ENCODE peak calls at places on chromosomes 3 and 15, in five cellular contexts. F, J, K, L and O are unnamed samples.

GRCh38 chr3:168090306-168091085 is 5.2 kb downstream of the GOLIM4 start:
- DNase-seq in F (no peak), J (no peak), K (no peak), L (no peak), O (no peak)

GRCh38 chr3:197257711-197258110 is 40.7 kb downstream of the DLG1 start:
- DNase-seq in F (no peak), J (no peak), K (no peak), L (no peak), O (no peak)

GRCh38 chr3:44950273-44950672 is 25.7 kb downstream of the ZDHHC3 start:
- DNase-seq in F (no peak), J (no peak), K (no peak), L (no peak), O (no peak)

GRCh38 chr3:48418140-48418539 is 11.7 kb downstream of the PLXNB1 start:
- DNase-seq in F (no peak), J (no peak), K (no peak), L (no peak), O (peak; percentile 35)

GRCh38 chr15:31200735-31201151 is 99.2 kb upstream of the TRPM1 start:
- DNase-seq in F (peak; percentile 83), J (peak; percentile 36), K (peak; percentile 57), L (peak; percentile 74), O (peak; percentile 83)

GRCh38 chr15:78077860-78078187 is 313 bp upstream of the TBC1D2B start:
- DNase-seq in F (no peak), J (no peak), K (no peak), L (no peak), O (no peak)

GRCh38 chr3:177713921-177714900 is 516.9 kb upstream of the TBL1XR1 start:
- DNase-seq in F (no peak), J (no peak), K (no peak), L (no peak), O (no peak)

GRCh38 chr3:77081240-77081661 is 41.4 kb downstream of the ROBO2 start:
- DNase-seq in F (peak; percentile 37), J (peak; percentile 45), K (peak; percentile 9), L (no peak), O (peak; percentile 41)

GRCh38 chr15:83283813-83284562 is 476 bp downstream of the BNC1 start:
- DNase-seq in F (peak; percentile 17), J (peak; percentile 54), K (no peak), L (no peak), O (no peak)

GRCh38 chr15:78927077-78927790 is 17.6 kb downstream of the CTSH start:
- DNase-seq in F (no peak), J (no peak), K (no peak), L (no peak), O (no peak)

GRCh38 chr15:26806161-26806560 is 33.3 kb upstream of the GABRB3 start:
- DNase-seq in F (peak; percentile 51), J (no peak), K (no peak), L (no peak), O (no peak)

GRCh38 chr3:57048052-57048671 is 12.3 kb upstream of the SPATA12 start:
- DNase-seq in F (no peak), J (no peak), K (no peak), L (no peak), O (no peak)

GRCh38 chr15:98567951-98568350 is 80.4 kb upstream of the IGF1R start:
- DNase-seq in F (no peak), J (peak; percentile 16), K (no peak), L (no peak), O (no peak)

GRCh38 chr15:59998256-59999063 is 5.7 kb upstream of the FOXB1 start:
- DNase-seq in F (no peak), J (no peak), K (no peak), L (no peak), O (no peak)

GRCh38 chr3:11564577-11565001 is 79.1 kb downstream of the VGLL4 start:
- DNase-seq in F (no peak), J (no peak), K (no peak), L (no peak), O (no peak)

GRCh38 chr3:124558898-124559649 is 171.2 kb upstream of the UMPS start:
- DNase-seq in F (peak; percentile 30), J (peak; percentile 77), K (peak; percentile 68), L (no peak), O (peak; percentile 77)

GRCh38 chr15:54273928-54274327 is 295.7 kb downstream of the UNC13C start:
- DNase-seq in F (peak; percentile 3), J (no peak), K (no peak), L (no peak), O (no peak)
- TF ChIP-seq CTCF in F (no peak), J (peak; percentile 9), K (no peak), L (no peak), O (no peak)

DNA sequence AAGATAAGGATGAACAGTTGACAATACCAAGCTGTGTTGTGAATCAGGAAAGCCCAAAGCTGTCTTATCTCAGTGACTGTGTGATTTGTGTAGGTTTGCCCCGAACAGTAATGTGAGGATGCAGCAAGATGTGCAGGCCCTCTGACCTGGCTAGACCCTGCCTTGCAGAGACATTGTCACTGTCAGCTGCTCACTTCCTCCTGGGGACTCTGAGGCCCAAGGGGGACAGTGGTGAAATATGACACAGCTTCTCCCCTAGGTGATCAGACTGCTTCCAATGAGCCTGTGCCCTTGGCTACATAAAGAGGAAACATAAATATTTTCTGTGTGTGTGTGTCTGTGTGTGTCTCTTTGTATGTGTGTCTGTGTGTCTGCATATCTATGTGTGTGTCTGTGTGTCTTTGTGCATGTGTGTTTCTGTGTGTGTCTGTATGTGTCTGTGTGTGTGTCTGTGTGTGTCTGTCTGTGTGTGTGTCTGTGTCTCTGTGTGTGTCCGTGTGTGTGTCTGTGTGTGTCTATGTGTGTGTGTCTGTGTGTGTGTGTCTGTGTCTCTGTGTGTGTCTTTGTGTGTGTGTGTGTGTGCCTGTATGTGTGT is 21.7 kb downstream of the LRRK1 start:
- DNase-seq in F (no peak), J (no peak), K (no peak), L (no peak), O (no peak)
- H3K27ac ChIP-seq in F (no peak overlapping the region), J (no peak overlapping the region), K (no peak overlapping the region), L (no peak overlapping the region), O (no peak overlapping the region)

GRCh38 chr15:100863406-100864198 is 16.0 kb upstream of the ALDH1A3 start:
- DNase-seq in F (no peak), J (no peak), K (no peak), L (no peak), O (peak; percentile 81)
- TF ChIP-seq CTCF in F (no peak), J (no peak), K (no peak), L (no peak), O (no peak)

DNA sequence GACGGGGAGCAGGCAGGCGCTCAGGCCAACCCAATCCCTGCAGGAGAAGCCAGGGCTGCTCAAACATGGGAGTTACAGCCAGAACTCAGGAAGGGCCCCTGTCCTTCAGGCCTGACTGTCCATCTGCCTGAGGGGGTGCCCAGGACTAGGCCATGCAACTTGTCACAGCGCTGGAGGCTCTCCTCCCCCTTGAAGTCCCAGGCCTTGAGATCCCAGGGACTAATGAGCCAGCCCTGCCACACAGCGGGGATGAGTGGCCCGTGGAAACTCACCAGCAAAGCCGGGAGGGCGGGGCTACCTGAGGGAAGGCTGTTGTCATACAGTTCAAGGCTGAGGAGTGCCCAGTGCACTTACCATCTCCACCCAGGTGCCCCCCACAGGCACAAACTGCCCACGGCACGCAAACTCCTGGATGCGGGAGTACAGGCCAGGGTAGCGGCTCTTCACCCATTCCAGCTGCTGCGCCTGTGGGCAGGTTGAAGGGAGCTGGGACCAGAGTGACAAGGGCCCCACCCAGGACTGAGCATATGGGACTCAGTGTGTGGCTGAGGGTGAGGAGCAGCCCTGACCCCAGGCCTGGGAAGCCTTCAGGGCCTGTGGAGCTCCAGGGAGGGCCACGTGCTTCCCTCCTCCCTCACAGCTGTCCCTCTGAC is 6.3 kb downstream of the MAN2C1 start:
- DNase-seq in F (no peak), J (no peak), K (no peak), L (no peak), O (no peak)
- H3K27ac ChIP-seq in F (no peak overlapping the region), J (no peak overlapping the region), K (no peak overlapping the region), L (no peak overlapping the region), O (no peak overlapping the region)

GRCh38 chr3:118823626-118824025 is 211.0 kb downstream of the IGSF11 start:
- DNase-seq in F (no peak), J (no peak), K (no peak), L (no peak), O (no peak)

GRCh38 chr3:118817748-118818165 is 216.9 kb downstream of the IGSF11 start:
- DNase-seq in F (peak; percentile 70), J (peak; percentile 42), K (no peak), L (no peak), O (no peak)

GRCh38 chr3:118813472-118813871 is 221.2 kb downstream of the IGSF11 start:
- DNase-seq in F (no peak), J (no peak), K (no peak), L (no peak), O (no peak)

GRCh38 chr3:118818386-118818785 is 216.3 kb downstream of the IGSF11 start:
- DNase-seq in F (no peak), J (no peak), K (no peak), L (no peak), O (no peak)
- TF ChIP-seq CTCF in F (no peak), J (no peak), K (no peak), L (no peak), O (no peak)